ENCODE peak calls at places on chromosomes 4 and X, in nine cellular contexts. F, C, N, Z, D, U, Q, W and M are unnamed samples.
A peak's percentile ranks its signal among the peaks of the same experiment; 100 is the strongest.

GRCh38 chrX:83469551-83469950 is 38.5 kb upstream of the POU3F4 start:
- DNase-seq in F (peak; percentile 15), C (peak; percentile 1), N (peak; percentile 64), Z (no peak), D (no peak), U (peak; percentile 39), Q (peak; percentile 10), W (no peak), M (peak; percentile 9)

GRCh38 chr4:175986-176385 is 51.7 kb downstream of the ZNF718 start:
- DNase-seq in F (no peak), C (no peak), N (no peak), Z (no peak), D (no peak), U (no peak), Q (no peak), W (peak; percentile 14), M (no peak)

GRCh38 chr4:153792893-153793227 is 4.0 kb upstream of the SFRP2 start:
- DNase-seq in F (no peak), C (no peak), N (no peak), Z (no peak), D (no peak), U (no peak), Q (no peak), W (no peak), M (no peak)

GRCh38 chrX:103343105-103343504 is 13.1 kb downstream of the TCEAL7 start:
- DNase-seq in F (no peak), C (peak; percentile 54), N (peak; percentile 47), Z (no peak), D (no peak), U (peak; percentile 37), Q (peak; percentile 48), W (peak; percentile 21), M (peak; percentile 22)

GRCh38 chr4:28435346-28435745 is 1574.7 kb downstream of the STIM2 start:
- DNase-seq in F (no peak), C (no peak), N (no peak), Z (no peak), D (no peak), U (no peak), Q (no peak), W (no peak), M (no peak)

GRCh38 chr4:144709793-144710525 is 64.0 kb downstream of the HHIP start:
- DNase-seq in F (peak; percentile 93), C (peak; percentile 94), N (peak; percentile 49), Z (no peak), D (no peak), U (peak; percentile 90), Q (peak; percentile 81), W (peak; percentile 1), M (peak; percentile 58)

GRCh38 chr4:168540865-168541607 is 44.2 kb downstream of the PALLD start:
- DNase-seq in F (no peak), C (no peak), N (no peak), Z (no peak), D (no peak), U (no peak), Q (peak; percentile 44), W (no peak), M (no peak)

GRCh38 chr4:118265312-118266144 is 87.3 kb downstream of the PRSS12 start:
- DNase-seq in F (no peak), C (no peak), N (no peak), Z (no peak), D (no peak), U (no peak), Q (peak; percentile 28), W (no peak), M (no peak)

GRCh38 chr4:7812191-7812860 is 127.3 kb downstream of the AFAP1 start:
- DNase-seq in F (no peak), C (no peak), N (no peak), Z (no peak), D (no peak), U (no peak), Q (no peak), W (no peak), M (no peak)

GRCh38 chr4:126264839-126265238 is 950.1 kb downstream of the FAT4 start:
- DNase-seq in F (no peak), C (no peak), N (no peak), Z (no peak), D (no peak), U (no peak), Q (peak; percentile 66), W (no peak), M (no peak)

GRCh38 chr4:139658185-139658584 is 7.4 kb upstream of the MGST2 start:
- DNase-seq in F (no peak), C (peak; percentile 21), N (no peak), Z (no peak), D (no peak), U (no peak), Q (peak; percentile 56), W (no peak), M (no peak)

GRCh38 chr4:186291256-186291890 is 25.4 kb downstream of the F11 start:
- DNase-seq in F (no peak), C (no peak), N (no peak), Z (no peak), D (no peak), U (no peak), Q (no peak), W (no peak), M (no peak)

GRCh38 chr4:2828758-2829181 is 14.9 kb upstream of the ADD1 start:
- DNase-seq in F (no peak), C (no peak), N (no peak), Z (peak; percentile 62), D (no peak), U (no peak), Q (no peak), W (no peak), M (no peak)

GRCh38 chr4:185227131-185227551 is 17.7 kb downstream of the SNX25 start:
- DNase-seq in F (no peak), C (peak; percentile 25), N (peak; percentile 38), Z (no peak), D (no peak), U (no peak), Q (no peak), W (no peak), M (no peak)

GRCh38 chrX:150049647-150050046 is 111.4 kb upstream of the EOLA2 start:
- DNase-seq in F (no peak), C (peak; percentile 54), N (no peak), Z (no peak), D (no peak), U (no peak), Q (no peak), W (no peak), M (no peak)

GRCh38 chrX:154370300-154370881 is 4.0 kb downstream of the FLNA start:
- DNase-seq in F (no peak), C (peak; percentile 43), N (no peak), Z (no peak), D (no peak), U (no peak), Q (no peak), W (no peak), M (no peak)

GRCh38 chrX:20267924-20268701 is 1.4 kb upstream of the RPS6KA3 start:
- DNase-seq in F (no peak), C (peak; percentile 7), N (no peak), Z (no peak), D (peak; percentile 11), U (peak; percentile 33), Q (no peak), W (no peak), M (no peak)

GRCh38 chrX:13816899-13817298 is at the start of gene GPM6B:
- DNase-seq in F (peak; percentile 70), C (no peak), N (no peak), Z (no peak), D (no peak), U (peak; percentile 66), Q (no peak), W (no peak), M (no peak)

GRCh38 chrX:55908685-55909212 is 191.2 kb downstream of the RRAGB start:
- DNase-seq in F (peak; percentile 21), C (peak; percentile 8), N (peak; percentile 13), Z (no peak), D (no peak), U (peak; percentile 20), Q (peak; percentile 25), W (no peak), M (peak; percentile 15)